ENCODE peak calls at places on chromosomes 3 and 15, in seven cellular contexts. E, L, B, U, I, A and D are unnamed samples.

GRCh38 chr3:186708983-186709679 is 8.0 kb upstream of the KNG1 start:
- DNase-seq in U (no peak), L (no peak), B (no peak), A (no peak), E (no peak), I (no peak), D (no peak)

GRCh38 chr15:84658788-84659411 is 901 bp upstream of the NMB start:
- DNase-seq in B (peak; percentile 26), A (no peak), I (no peak), U (no peak), E (no peak), L (no peak), D (no peak)

GRCh38 chr3:194184265-194184751 is 48.4 kb downstream of the HES1 start:
- DNase-seq in A (no peak), B (no peak), E (no peak), I (no peak), U (no peak), L (no peak), D (no peak)

GRCh38 chr15:63196846-63197245 is 7.4 kb downstream of the RAB8B start:
- DNase-seq in I (no peak), L (no peak), B (peak; percentile 45), U (no peak), E (no peak), A (no peak), D (no peak)

GRCh38 chr3:119702530-119703527 is at the start of gene CFAP91:
- DNase-seq in U (peak; percentile 97), B (peak; percentile 97), E (peak; percentile 93), I (peak; percentile 95), A (peak; percentile 97), L (peak; percentile 94), D (peak; percentile 99)

GRCh38 chr3:156820687-156821070 is 5.5 kb upstream of the LEKR1 start:
- DNase-seq in I (no peak), L (no peak), A (no peak), U (no peak), E (no peak), B (no peak), D (no peak)

GRCh38 chr3:127686512-127686894 is 13.8 kb downstream of the ABTB1 start:
- DNase-seq in B (no peak), U (no peak), E (no peak), I (no peak), L (no peak), A (no peak), D (no peak)

GRCh38 chr3:172666873-172667694 is 43.8 kb downstream of the NCEH1 start:
- DNase-seq in E (peak; percentile 64), A (peak; percentile 65), L (peak; percentile 69), I (peak; percentile 84), B (peak; percentile 62), U (peak; percentile 95), D (peak; percentile 84)

GRCh38 chr3:115804722-115805121 is 181.4 kb downstream of the GAP43 start:
- DNase-seq in I (peak; percentile 38), L (no peak), B (no peak), A (no peak), E (no peak), U (peak; percentile 85), D (no peak)

GRCh38 chr3:122893754-122894668 is 99.1 kb downstream of the SLC49A4 start:
- DNase-seq in L (no peak), U (no peak), A (peak; percentile 58), B (peak; percentile 49), E (no peak), I (no peak), D (no peak)

GRCh38 chr3:40800343-40800742 is 275.6 kb downstream of the ZNF621 start:
- DNase-seq in E (no peak), A (no peak), B (no peak), I (peak; percentile 91), L (no peak), U (peak; percentile 94), D (no peak)

GRCh38 chr3:32045091-32045964 is 61.1 kb upstream of the GPD1L start:
- DNase-seq in E (no peak), L (peak; percentile 5), A (peak; percentile 32), U (peak; percentile 79), B (peak; percentile 9), I (no peak), D (no peak)

GRCh38 chr3:36488077-36488789 is 107.9 kb downstream of the STAC start:
- DNase-seq in A (no peak), I (no peak), U (peak; percentile 29), L (no peak), B (no peak), E (no peak), D (no peak)

GRCh38 chr3:104510091-104510860 is 856.4 kb upstream of the ALCAM start:
- DNase-seq in B (no peak), A (no peak), U (no peak), L (no peak), I (no peak), E (no peak), D (no peak)

GRCh38 chr3:38265604-38266307 is at the start of gene SLC22A13:
- DNase-seq in L (no peak), I (no peak), A (no peak), B (no peak), E (no peak), U (no peak), D (no peak)

GRCh38 chr15:98807262-98807661 is 158.9 kb downstream of the IGF1R start:
- DNase-seq in B (no peak), A (no peak), I (peak; percentile 45), E (no peak), L (no peak), U (peak; percentile 93), D (no peak)

GRCh38 chr15:49036650-49037545 is 9.3 kb downstream of the SECISBP2L start:
- DNase-seq in B (no peak), U (peak; percentile 23), L (no peak), I (peak; percentile 55), E (no peak), A (no peak), D (no peak)

GRCh38 chr15:39680868-39681267 is 100.0 kb downstream of the THBS1 start:
- DNase-seq in L (no peak), A (no peak), I (no peak), B (no peak), E (no peak), U (peak; percentile 75), D (no peak)

GRCh38 chr3:122246214-122246613 is 62.7 kb downstream of the CASR start:
- DNase-seq in I (no peak), L (no peak), B (no peak), A (no peak), E (no peak), U (peak; percentile 16), D (no peak)

GRCh38 chr3:132661120-132661519 is 991 bp downstream of the UBA5 start:
- DNase-seq in I (no peak), A (no peak), U (no peak), L (no peak), E (no peak), B (no peak), D (no peak)

GRCh38 chr15:89649013-89649625 is 6.1 kb downstream of the KIF7 start:
- DNase-seq in U (no peak), B (no peak), E (no peak), I (no peak), L (no peak), A (no peak), D (peak; percentile 79)

GRCh38 chr15:74406992-74407705 is 26.6 kb downstream of the SEMA7A start:
- DNase-seq in I (peak; percentile 85), L (no peak), E (no peak), U (peak; percentile 91), A (no peak), B (no peak), D (no peak)

GRCh38 chr15:95350908-95351307 is 979.6 kb upstream of the NR2F2 start:
- DNase-seq in B (no peak), E (no peak), A (no peak), U (no peak), L (no peak), I (no peak), D (no peak)

GRCh38 chr3:186998937-186999368 is 68.6 kb downstream of the ST6GAL1 start:
- DNase-seq in U (no peak), L (no peak), A (no peak), I (no peak), B (no peak), E (peak; percentile 87), D (peak; percentile 18)

GRCh38 chr15:39171944-39172368 is 408.9 kb upstream of the THBS1 start:
- DNase-seq in U (peak; percentile 97), I (peak; percentile 96), L (peak; percentile 22), E (peak; percentile 79), A (peak; percentile 64), B (peak; percentile 31), D (no peak)

GRCh38 chr3:183539821-183540220 is 15.7 kb downstream of the KLHL6 start:
- DNase-seq in E (no peak), A (no peak), I (no peak), U (peak; percentile 18), L (no peak), B (no peak), D (no peak)

GRCh38 chr3:127097009-127097350 is 96.0 kb upstream of the PRR23E start:
- DNase-seq in A (no peak), L (no peak), I (no peak), B (no peak), U (no peak), E (no peak), D (no peak)

GRCh38 chr3:3177861-3178497 is 1.5 kb downstream of the CRBN start:
- DNase-seq in A (no peak), L (no peak), E (no peak), B (no peak), U (peak; percentile 21), I (peak; percentile 35), D (no peak)

GRCh38 chr3:188439080-188439479 is 285.1 kb downstream of the LPP start:
- DNase-seq in U (no peak), A (no peak), E (no peak), B (no peak), I (no peak), L (no peak), D (no peak)

GRCh38 chr15:71261934-71262333 is 146.7 kb downstream of the THSD4 start:
- DNase-seq in U (no peak), E (no peak), A (no peak), L (no peak), B (peak; percentile 33), I (no peak), D (no peak)
- H3K27ac ChIP-seq in U (no peak overlapping the region), E (no peak overlapping the region), A (no peak overlapping the region), L (no peak overlapping the region), B (peak overlapping the region; percentile 75), I (no peak overlapping the region), D (no peak overlapping the region)

DNA sequence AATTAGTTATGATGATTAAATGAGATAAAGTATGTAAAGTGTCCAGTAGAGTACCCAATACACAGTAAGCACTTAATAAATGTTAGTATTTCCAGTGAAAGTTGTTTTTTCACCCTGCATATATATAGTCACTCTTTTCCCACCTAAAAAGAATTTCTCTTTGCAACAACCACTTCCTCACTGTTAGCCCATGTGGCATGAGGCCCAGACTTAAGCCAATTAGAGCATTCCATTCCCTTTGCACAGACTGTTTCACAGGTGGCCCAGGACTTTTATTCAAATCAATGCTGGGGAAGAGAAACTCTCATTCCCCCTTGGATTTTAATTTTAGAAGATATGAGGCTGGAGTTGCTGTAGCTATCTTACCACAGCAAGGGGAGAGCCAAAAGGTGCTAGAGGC is 3.7 kb downstream of the IFT80 start:
- DNase-seq in U (peak; percentile 72), A (no peak), B (no peak), E (no peak), L (no peak), I (peak; percentile 16), D (no peak)
- H3K27ac ChIP-seq in U (no peak overlapping the region), A (no peak overlapping the region), B (peak overlapping the region; percentile 65), E (no peak overlapping the region), L (no peak overlapping the region), I (no peak overlapping the region), D (no peak overlapping the region)

GRCh38 chr3:13420051-13420816 is at the start of gene NUP210:
- DNase-seq in U (no peak), A (no peak), B (peak; percentile 95), E (no peak), I (no peak), L (peak; percentile 44), D (peak; percentile 56)
- H3K27ac ChIP-seq in U (no peak within 1 kb of the TSS), A (peak within 1 kb of the TSS; percentile 31), B (no peak within 1 kb of the TSS), E (no peak within 1 kb of the TSS), I (no peak within 1 kb of the TSS), L (peak within 1 kb of the TSS; percentile 76), D (peak within 1 kb of the TSS; percentile 54)

GRCh38 chr3:141170678-141171295 is 60.8 kb upstream of the PXYLP1 start:
- DNase-seq in E (no peak), B (no peak), L (no peak), U (no peak), A (no peak), I (no peak), D (no peak)
- H3K27ac ChIP-seq in E (no peak overlapping the region), B (no peak overlapping the region), L (no peak overlapping the region), U (no peak overlapping the region), A (no peak overlapping the region), I (no peak overlapping the region), D (no peak overlapping the region)